ENCODE peak calls at places on chromosome 1, in six cellular contexts. P is breast epithelium, A is fibroblast of lung, K is keratinocyte, J is PC-9, S is BE2C. O is an unnamed sample.

GRCh38 chr1:212621830-212622315 is 13.3 kb downstream of the ATF3 start:
- DNase-seq in J (no peak), K (no peak), P (no peak), A (no peak), S (no peak), O (no peak)

GRCh38 chr1:196372896-196373536 is 235.2 kb downstream of the KCNT2 start:
- DNase-seq in K (no peak), S (no peak), J (peak), A (peak), P (no peak), O (peak)

GRCh38 chr1:68269637-68270430 is 37.5 kb upstream of the WLS start:
- DNase-seq in S (no peak), A (peak), K (peak), P (no peak), J (no peak), O (no peak)

GRCh38 chr1:36397083-36397377 is 678 bp downstream of the LSM10 start:
- DNase-seq in K (no peak), S (no peak), P (no peak), A (no peak), J (no peak), O (no peak)

GRCh38 chr1:1631793-1632420 is at the start of gene MMP23B:
- DNase-seq in J (no peak), A (peak), K (no peak), P (no peak), S (peak), O (no peak)

GRCh38 chr1:212670301-212670700 is 29.3 kb downstream of the BATF3 start:
- DNase-seq in S (no peak), J (no peak), P (no peak), A (no peak), K (no peak), O (no peak)

GRCh38 chr1:109805486-109806180 is 41.9 kb upstream of the EPS8L3 start:
- DNase-seq in S (no peak), A (no peak), K (no peak), P (no peak), J (no peak), O (no peak)

GRCh38 chr1:31396633-31397351 is 16.2 kb upstream of the SERINC2 start:
- DNase-seq in K (peak), P (no peak), J (no peak), S (no peak), A (peak), O (no peak)

GRCh38 chr1:169119405-169119804 is 12.9 kb downstream of the ATP1B1 start:
- DNase-seq in A (no peak), K (peak), P (no peak), S (no peak), J (no peak), O (no peak)

GRCh38 chr1:145926706-145927072 is 595 bp downstream of the RBM8A start:
- DNase-seq in J (no peak), K (no peak), S (no peak), P (no peak), A (no peak), O (no peak)

DNA sequence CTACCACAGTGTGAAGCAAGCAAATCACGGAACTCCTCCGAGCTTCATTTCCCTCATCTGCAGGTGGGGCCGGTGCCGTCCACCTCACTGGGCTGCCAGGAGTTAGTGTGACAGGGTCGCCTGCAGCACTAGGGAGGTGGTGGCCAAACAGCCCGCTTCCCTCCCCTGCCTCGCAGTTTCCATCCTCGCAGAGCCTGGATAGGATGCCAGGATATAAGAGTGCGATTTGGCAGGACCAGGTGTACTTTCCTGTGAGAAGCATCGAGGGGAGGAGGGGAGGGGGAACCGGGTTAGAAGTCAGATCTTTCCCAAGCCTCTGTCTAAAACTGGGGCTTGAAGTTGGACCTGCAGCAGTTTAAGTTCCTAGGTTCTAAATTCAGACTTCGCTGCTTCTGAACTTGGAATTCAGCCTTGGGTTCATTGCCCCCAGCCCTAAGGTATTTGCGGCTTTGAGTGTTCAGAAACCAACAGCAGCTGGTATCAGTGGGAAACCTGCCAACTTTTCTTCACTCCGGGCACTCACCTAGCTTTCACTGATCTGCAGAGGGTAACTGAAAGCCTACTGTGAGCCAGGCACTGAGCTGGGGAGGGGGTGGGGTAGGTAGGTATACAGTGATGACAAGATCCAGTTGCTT is 1.7 kb upstream of the JUN start:
- DNase-seq in A (peak), J (peak), S (peak), P (peak), K (no peak), O (peak)
- TF ChIP-seq CTCF in A (no peak), J (peak), S (no peak), P (no peak), K (no peak), O (no peak)

GRCh38 chr1:219826290-219826689 is 102.1 kb downstream of the SLC30A10 start:
- DNase-seq in P (no peak), S (no peak), A (no peak), K (no peak), J (no peak), O (no peak)
- H3K4me3 ChIP-seq in P (no peak), S (no peak), A (no peak), K (no peak), J (no peak), O (no peak)

GRCh38 chr1:155485945-155486344 is 76.7 kb downstream of the ASH1L start:
- DNase-seq in J (no peak), P (no peak), A (no peak), S (no peak), K (no peak), O (no peak)

GRCh38 chr1:155485222-155485621 is 77.4 kb downstream of the ASH1L start:
- DNase-seq in J (no peak), A (no peak), P (no peak), S (no peak), K (no peak), O (no peak)

GRCh38 chr1:155481761-155482160 is 80.8 kb downstream of the ASH1L start:
- DNase-seq in J (no peak), A (peak), P (no peak), K (no peak), S (no peak), O (peak)

DNA sequence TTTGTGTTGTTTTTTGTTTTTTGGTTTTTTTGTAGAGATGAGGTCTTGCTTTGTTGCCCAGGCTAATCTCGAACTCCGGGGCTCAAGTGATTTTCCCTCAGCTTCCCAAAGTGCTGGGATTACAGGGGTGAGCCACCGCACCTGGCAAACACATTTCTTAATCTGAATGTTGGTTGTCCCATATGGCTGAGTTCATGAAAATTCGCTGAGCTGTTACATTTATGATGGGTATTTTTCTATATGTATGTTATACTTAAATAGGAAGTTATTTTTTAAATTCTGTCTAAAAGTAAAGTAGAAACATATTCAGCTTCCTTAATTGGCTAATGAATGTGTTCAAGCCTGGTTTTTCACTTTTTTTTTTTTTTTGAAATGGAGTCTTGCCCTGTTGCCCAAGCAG is 75.1 kb downstream of the ASH1L start:
- DNase-seq in S (no peak), J (no peak), A (no peak), K (no peak), P (no peak), O (no peak)
- TF ChIP-seq CTCF in S (no peak), J (no peak), A (no peak), K (no peak), P (no peak), O (no peak)

GRCh38 chr1:10380594-10381275 is 18.1 kb upstream of the PGD start:
- DNase-seq in P (no peak), K (no peak), S (no peak), A (peak), J (peak), O (no peak)

GRCh38 chr1:10374442-10374860 is 24.4 kb upstream of the PGD start:
- DNase-seq in K (no peak), J (no peak), P (no peak), A (peak), S (no peak), O (no peak)

GRCh38 chr1:10379676-10380075 is 19.2 kb upstream of the PGD start:
- DNase-seq in P (no peak), A (no peak), S (no peak), J (no peak), K (no peak), O (no peak)

GRCh38 chr1:10379101-10379620 is 19.7 kb upstream of the PGD start:
- DNase-seq in J (no peak), K (no peak), A (no peak), P (no peak), S (no peak), O (peak)

DNA sequence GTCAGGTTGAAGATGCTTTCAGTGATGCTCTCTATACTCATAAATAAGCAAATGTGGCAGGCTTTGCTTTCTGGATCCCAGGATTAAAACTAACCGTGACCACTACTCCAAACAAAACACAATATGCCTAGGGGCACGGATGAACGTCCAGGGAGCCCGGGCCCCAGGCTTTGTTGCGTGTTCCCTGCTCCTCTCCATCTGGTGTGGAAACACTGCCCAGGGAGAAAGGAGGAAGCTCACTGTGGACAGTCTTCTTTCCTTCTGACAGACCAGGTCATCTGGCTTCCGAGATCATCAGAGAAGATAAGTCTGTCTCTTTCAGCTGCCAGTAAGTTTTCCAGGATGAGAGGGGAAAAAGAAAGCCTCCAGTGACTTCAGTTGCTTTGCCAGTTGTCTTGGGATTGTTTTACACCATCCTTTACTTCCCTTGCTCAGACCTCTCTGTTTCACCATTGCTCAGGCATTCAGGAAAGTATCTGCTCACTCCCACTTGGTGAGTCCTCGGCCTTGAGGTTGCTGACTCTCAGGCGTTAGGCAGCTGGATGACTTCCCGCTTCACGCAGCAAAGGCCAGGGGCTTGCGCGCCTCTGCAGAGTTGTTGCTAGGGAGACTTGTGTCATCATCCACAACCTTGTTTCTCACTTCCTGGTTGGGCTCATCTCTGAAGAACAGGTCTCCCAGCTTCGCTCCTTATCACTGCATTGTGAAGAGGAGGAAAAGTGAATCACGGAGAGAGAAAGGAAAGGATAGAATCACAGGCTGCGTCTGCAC is 20.6 kb upstream of the PGD start:
- DNase-seq in K (no peak), J (peak), P (peak), S (peak), A (peak), O (peak)
- H3K4me3 ChIP-seq in K (no peak), J (peak), P (no peak), S (no peak), A (no peak), O (no peak)